ENCODE peak calls at places on chromosomes 3 and 15, in five cellular contexts. One of them, this sample, is unnamed.

GRCh38 chr15:61831505-61831921 is 228.7 kb downstream of the VPS13C start:
- DNase-seq in K562: no peak
- DNase-seq in A549: no peak
- DNase-seq in H1: no peak
- DNase-seq in GM12878: no peak
- DNase-seq in this sample: no peak

GRCh38 chr3:32184187-32184730 is 54.2 kb upstream of the CMTM8 start:
- DNase-seq in K562: no peak
- DNase-seq in A549: no peak
- DNase-seq in H1: no peak
- DNase-seq in GM12878: no peak
- DNase-seq in this sample: no peak

GRCh38 chr15:65328506-65329297 is 24.2 kb downstream of the RNU5B-1 start:
- DNase-seq in K562: no peak
- DNase-seq in A549: no peak
- DNase-seq in H1: no peak
- DNase-seq in GM12878: no peak
- DNase-seq in this sample: no peak

GRCh38 chr3:146431240-146431639 is 38.1 kb downstream of the PLSCR2 start:
- DNase-seq in K562: no peak
- DNase-seq in A549: no peak
- DNase-seq in H1: no peak
- DNase-seq in GM12878: no peak
- DNase-seq in this sample: no peak

GRCh38 chr3:69547457-69548014 is 161.6 kb upstream of the FRMD4B start:
- DNase-seq in K562: no peak
- DNase-seq in A549: no peak
- DNase-seq in H1: no peak
- DNase-seq in GM12878: no peak
- DNase-seq in this sample: no peak

GRCh38 chr3:109023656-109024254 is 70.1 kb upstream of the GUCA1C start:
- DNase-seq in K562: peak; percentile 4
- DNase-seq in A549: peak; percentile 6
- DNase-seq in H1: no peak
- DNase-seq in GM12878: peak; percentile 19
- DNase-seq in this sample: peak; percentile 25

GRCh38 chr15:51075364-51075763 is 19.3 kb downstream of the TNFAIP8L3 start:
- DNase-seq in K562: no peak
- DNase-seq in A549: no peak
- DNase-seq in H1: no peak
- DNase-seq in GM12878: no peak
- DNase-seq in this sample: no peak

GRCh38 chr3:177875786-177876476 is 660.3 kb upstream of the KCNMB2 start:
- DNase-seq in K562: no peak
- DNase-seq in A549: no peak
- DNase-seq in H1: no peak
- DNase-seq in GM12878: no peak
- DNase-seq in this sample: no peak

GRCh38 chr15:25501828-25502446 is 63.1 kb upstream of the UBE3A start:
- DNase-seq in K562: no peak
- DNase-seq in A549: no peak
- DNase-seq in H1: no peak
- DNase-seq in GM12878: no peak
- DNase-seq in this sample: peak; percentile 42

GRCh38 chr3:16741890-16742289 is 136.7 kb upstream of the DAZL start:
- DNase-seq in K562: no peak
- DNase-seq in A549: no peak
- DNase-seq in H1: no peak
- DNase-seq in GM12878: no peak
- DNase-seq in this sample: no peak

GRCh38 chr3:123042413-123042812 is 14.8 kb upstream of the SEMA5B start:
- DNase-seq in K562: no peak
- DNase-seq in A549: no peak
- DNase-seq in H1: no peak
- DNase-seq in GM12878: no peak
- DNase-seq in this sample: no peak

GRCh38 chr3:8622873-8623725 is 21.5 kb downstream of the SSUH2 start:
- DNase-seq in K562: peak; percentile 87
- DNase-seq in A549: peak; percentile 85
- DNase-seq in H1: peak; percentile 89
- DNase-seq in GM12878: no peak
- DNase-seq in this sample: peak; percentile 41

GRCh38 chr15:25207369-25207768 is 231.5 kb downstream of the UBE3A start:
- DNase-seq in K562: no peak
- DNase-seq in A549: no peak
- DNase-seq in H1: no peak
- DNase-seq in GM12878: no peak
- DNase-seq in this sample: no peak

GRCh38 chr15:69980311-69981059 is 117.2 kb downstream of the TLE3 start:
- DNase-seq in K562: no peak
- DNase-seq in A549: no peak
- DNase-seq in H1: no peak
- DNase-seq in GM12878: peak; percentile 55
- DNase-seq in this sample: no peak

GRCh38 chr15:80367094-80367493 is 37.1 kb upstream of the ARNT2 start:
- DNase-seq in K562: peak; percentile 42
- DNase-seq in A549: peak; percentile 24
- DNase-seq in H1: peak; percentile 69
- DNase-seq in GM12878: no peak
- DNase-seq in this sample: peak; percentile 3

GRCh38 chr3:132641837-132642538 is 17.6 kb downstream of the ACAD11 start:
- DNase-seq in K562: peak; percentile 41
- DNase-seq in A549: peak; percentile 38
- DNase-seq in H1: no peak
- DNase-seq in GM12878: no peak
- DNase-seq in this sample: peak; percentile 45

GRCh38 chr3:114698355-114699105 is 404.7 kb downstream of the TIGIT start:
- DNase-seq in K562: no peak
- DNase-seq in A549: no peak
- DNase-seq in H1: no peak
- DNase-seq in GM12878: no peak
- DNase-seq in this sample: no peak

GRCh38 chr3:37480003-37480402 is 305.6 kb upstream of the LRRFIP2 start:
- DNase-seq in K562: no peak
- DNase-seq in A549: no peak
- DNase-seq in H1: no peak
- DNase-seq in GM12878: no peak
- DNase-seq in this sample: no peak

GRCh38 chr3:28232659-28233058 is 8.8 kb upstream of the CMC1 start:
- DNase-seq in K562: no peak
- DNase-seq in A549: no peak
- DNase-seq in H1: no peak
- DNase-seq in GM12878: no peak
- DNase-seq in this sample: no peak

DNA sequence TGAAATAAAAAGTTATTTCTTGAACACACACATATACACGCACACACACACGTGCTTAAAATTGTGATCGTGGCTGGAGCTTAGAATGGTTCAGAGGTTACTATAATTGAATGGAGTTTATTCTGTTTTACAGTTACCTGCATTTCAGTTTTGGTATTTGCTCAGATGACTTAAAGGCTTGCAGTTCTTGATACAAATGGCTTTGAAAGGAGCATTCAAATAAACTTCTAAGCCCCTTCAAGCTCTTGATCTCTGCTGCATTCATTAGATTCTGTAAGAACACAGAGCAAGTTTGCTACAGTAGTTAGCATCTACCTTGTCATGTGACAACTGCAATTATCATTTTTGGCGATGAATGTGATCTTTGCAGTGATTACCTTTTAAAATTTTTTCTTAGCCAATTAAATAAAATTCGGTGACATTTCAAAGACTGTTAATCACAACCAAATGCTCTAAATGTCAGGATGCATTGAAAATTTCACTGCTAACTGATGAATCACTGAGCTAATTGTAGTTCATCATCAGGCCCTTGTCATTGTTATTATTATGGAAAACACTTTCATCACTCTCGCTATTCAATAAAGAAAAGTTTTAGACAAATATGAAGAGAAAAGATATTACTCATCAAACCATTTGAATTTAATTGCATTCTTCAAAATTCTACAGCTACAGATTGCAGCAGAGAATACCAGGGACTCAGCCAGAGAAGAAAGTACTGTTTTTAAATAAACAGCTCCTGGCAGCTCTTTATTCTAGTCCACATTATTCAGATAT is 296.2 kb downstream of the LRTM1 start:
- DNase-seq in K562: no peak
- DNase-seq in A549: no peak
- DNase-seq in H1: no peak
- DNase-seq in GM12878: no peak
- DNase-seq in this sample: no peak
- TF ChIP-seq KDM1A in K562: no peak
- TF ChIP-seq KDM1A in A549: no peak
- TF ChIP-seq KDM1A in H1: no peak
- TF ChIP-seq KDM1A in GM12878: no peak
- TF ChIP-seq KDM1A in this sample: no peak

DNA sequence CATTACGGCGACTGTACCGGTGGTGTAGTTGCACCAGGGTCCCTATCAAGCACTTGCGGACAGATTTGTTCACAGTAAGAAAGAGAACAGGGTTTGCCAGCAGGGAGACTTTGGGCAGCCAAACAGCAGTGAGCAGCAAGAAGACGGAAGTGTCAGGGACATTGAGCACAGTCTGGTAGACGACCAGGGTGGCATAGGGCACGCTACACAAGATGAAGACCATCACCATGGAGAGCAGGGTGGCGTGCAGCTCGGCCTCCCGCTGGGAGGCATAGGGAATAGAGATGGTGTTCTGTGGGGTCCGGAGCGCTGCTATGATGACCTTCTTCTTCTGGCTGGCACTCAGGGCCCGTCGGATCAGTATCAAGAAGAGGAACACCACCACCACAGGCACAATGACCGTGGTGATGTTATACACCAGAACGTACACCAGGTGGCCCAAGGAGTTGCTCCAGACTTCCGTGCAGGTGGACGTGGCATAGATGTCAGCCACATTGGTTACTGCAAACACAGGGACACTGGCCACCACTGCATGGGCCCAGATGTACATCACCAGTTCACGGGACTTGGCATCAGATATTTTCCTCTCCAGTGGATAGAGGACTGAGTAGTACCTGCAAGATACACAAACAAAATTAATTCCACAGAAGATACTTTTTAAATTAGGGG is 19.1 kb upstream of the FSIP1 start:
- DNase-seq in K562: peak; percentile 51
- DNase-seq in A549: peak; percentile 31
- DNase-seq in H1: no peak
- DNase-seq in GM12878: no peak
- DNase-seq in this sample: peak; percentile 36
- TF ChIP-seq KDM1A in K562: no peak
- TF ChIP-seq KDM1A in A549: no peak
- TF ChIP-seq KDM1A in H1: no peak
- TF ChIP-seq KDM1A in GM12878: no peak
- TF ChIP-seq KDM1A in this sample: no peak

DNA sequence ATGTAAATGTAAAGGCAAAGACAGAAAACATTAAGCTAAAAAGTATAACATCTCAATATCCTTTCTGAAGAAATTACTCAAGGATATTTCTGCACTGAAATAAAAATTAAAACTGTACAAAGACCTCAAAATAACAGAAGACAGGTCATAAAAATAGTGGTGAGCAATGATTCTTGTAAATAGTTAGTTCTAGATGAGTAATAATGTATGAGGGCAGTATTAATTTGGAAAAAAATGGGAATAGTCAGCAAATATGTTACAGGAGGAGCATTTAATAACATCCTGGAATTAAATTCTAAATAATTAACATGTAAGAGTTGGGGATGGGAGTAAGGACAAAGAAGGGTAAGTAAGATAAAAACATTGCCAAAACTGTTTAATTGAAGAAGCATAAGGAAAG is 247.5 kb downstream of the DTWD1 start:
- DNase-seq in K562: no peak
- DNase-seq in A549: no peak
- DNase-seq in H1: no peak
- DNase-seq in GM12878: no peak
- DNase-seq in this sample: no peak
- TF ChIP-seq KDM1A in K562: no peak
- TF ChIP-seq KDM1A in A549: no peak
- TF ChIP-seq KDM1A in H1: no peak
- TF ChIP-seq KDM1A in GM12878: no peak
- TF ChIP-seq KDM1A in this sample: no peak

DNA sequence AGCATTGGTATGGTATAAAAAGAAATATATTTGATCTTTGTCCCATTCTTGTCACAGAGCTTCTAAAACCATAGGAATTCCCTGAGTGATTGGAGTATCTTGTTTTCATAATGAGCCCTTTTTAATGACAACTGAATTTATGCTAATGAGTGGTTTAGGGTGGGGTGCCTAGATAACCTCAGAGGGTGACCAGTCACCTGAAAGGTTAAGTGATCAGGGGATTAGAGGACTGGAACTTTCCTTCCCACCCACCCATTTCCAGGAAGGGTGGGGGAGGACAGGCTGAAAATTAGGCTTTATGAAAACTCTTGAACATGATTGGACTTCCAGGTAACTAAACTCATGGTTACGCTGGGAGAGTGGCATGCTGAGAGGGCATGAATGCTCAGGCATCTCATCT is 8.5 kb downstream of the MFN1 start:
- DNase-seq in K562: peak; percentile 16
- DNase-seq in A549: no peak
- DNase-seq in H1: no peak
- DNase-seq in GM12878: no peak
- DNase-seq in this sample: no peak
- TF ChIP-seq KDM1A in K562: no peak
- TF ChIP-seq KDM1A in A549: no peak
- TF ChIP-seq KDM1A in H1: no peak
- TF ChIP-seq KDM1A in GM12878: no peak
- TF ChIP-seq KDM1A in this sample: no peak

DNA sequence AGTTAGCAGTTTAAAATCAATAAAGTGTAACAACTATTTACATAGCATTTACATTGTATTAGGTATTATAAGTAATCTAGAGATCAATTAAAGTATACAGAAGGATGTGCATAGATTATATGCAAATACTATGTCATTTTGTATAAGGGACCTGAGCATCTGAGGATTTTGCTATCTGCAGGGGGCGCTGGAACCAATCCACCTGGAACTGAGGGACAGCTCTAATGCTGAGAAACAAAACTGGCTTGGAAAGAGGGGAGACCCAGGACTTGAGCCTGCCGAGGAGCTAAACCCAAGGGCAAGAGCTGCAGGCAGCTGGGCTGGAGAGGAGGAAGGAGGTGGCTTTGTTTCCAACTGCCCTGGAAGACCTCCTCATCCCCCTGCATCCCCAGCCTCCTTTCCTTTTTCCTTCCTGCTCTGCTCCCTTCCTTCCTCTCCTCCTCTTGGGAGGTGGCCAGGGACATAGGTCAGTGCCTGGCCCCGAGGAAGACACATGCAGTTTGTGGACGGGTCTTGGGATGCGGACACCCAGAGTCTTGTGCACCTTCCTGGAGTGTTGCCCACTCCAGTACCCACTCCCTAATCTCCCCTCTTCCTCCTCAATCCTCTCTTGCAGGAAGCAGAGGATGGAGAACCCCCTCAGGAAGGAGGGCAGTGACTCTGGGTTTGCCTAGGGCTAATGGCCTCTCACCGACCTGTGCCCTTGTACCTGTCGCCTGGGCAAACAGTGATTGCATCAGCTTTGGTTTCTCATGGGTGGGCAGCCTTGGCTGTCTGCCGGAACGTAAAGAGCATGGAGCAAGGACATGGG is 826 bp upstream of the RTP3 start:
- DNase-seq in K562: peak; percentile 62
- DNase-seq in A549: peak; percentile 6
- DNase-seq in H1: peak; percentile 75
- DNase-seq in GM12878: peak; percentile 8
- DNase-seq in this sample: no peak
- TF ChIP-seq KDM1A in K562: no peak
- TF ChIP-seq KDM1A in A549: no peak
- TF ChIP-seq KDM1A in H1: no peak
- TF ChIP-seq KDM1A in GM12878: no peak
- TF ChIP-seq KDM1A in this sample: no peak

GRCh38 chr3:196081834-196082470 is at the start of gene TFRC:
- DNase-seq in K562: peak; percentile 99
- DNase-seq in A549: peak; percentile 93
- DNase-seq in H1: peak; percentile 98
- DNase-seq in GM12878: peak; percentile 82
- DNase-seq in this sample: peak; percentile 92
- TF ChIP-seq KDM1A in K562: no peak
- TF ChIP-seq KDM1A in A549: no peak
- TF ChIP-seq KDM1A in H1: no peak
- TF ChIP-seq KDM1A in GM12878: no peak
- TF ChIP-seq KDM1A in this sample: no peak